ENCODE peak calls at places on chromosomes 1 and 21, in seven cellular contexts. P is ascending aorta, R is H1, V is adrenal gland, M is IMR-90, L is PC-3, T is pancreas. K is an unnamed sample. For H3K4me1, the result is how much of the 10 kb centered on the place peaks cover.

GRCh38 chr1:236168716-236169429 is 26.5 kb downstream of the GPR137B start:
- DNase-seq in P (no peak), R (peak), V (peak), M (peak), L (no peak), T (no peak), K (no peak)

GRCh38 chr1:29354511-29355098 is 118.3 kb downstream of the PTPRU start:
- DNase-seq in P (no peak), R (no peak), V (no peak), M (no peak), L (no peak), T (no peak), K (no peak)

GRCh38 chr1:25522240-25522639 is 21.2 kb upstream of the LDLRAP1 start:
- DNase-seq in P (no peak), R (no peak), V (no peak), M (no peak), L (no peak), T (peak), K (no peak)

GRCh38 chr21:38323721-38324591 is 67.2 kb downstream of the KCNJ15 start:
- DNase-seq in P (no peak), R (no peak), V (no peak), M (peak), L (peak), T (no peak), K (no peak)

GRCh38 chr1:42847721-42848470 is 1.5 kb downstream of the ZNF691 start:
- DNase-seq in P (no peak), R (peak), V (no peak), M (no peak), L (no peak), T (no peak), K (no peak)

GRCh38 chr21:38266732-38267131 is 9.9 kb downstream of the KCNJ15 start:
- DNase-seq in P (no peak), R (no peak), V (no peak), M (peak), L (peak), T (no peak), K (no peak)

GRCh38 chr1:37267111-37267835 is 207.1 kb upstream of the ZC3H12A start:
- DNase-seq in P (no peak), R (no peak), V (no peak), M (no peak), L (no peak), T (no peak), K (peak)

GRCh38 chr1:153190373-153190772 is 12.9 kb upstream of the LELP1 start:
- DNase-seq in P (no peak), R (no peak), V (no peak), M (no peak), L (peak), T (no peak), K (no peak)

GRCh38 chr1:24588573-24588972 is 32.7 kb downstream of the NCMAP start:
- DNase-seq in P (no peak), R (no peak), V (no peak), M (no peak), L (no peak), T (no peak), K (no peak)

GRCh38 chr1:87370519-87370918 is 41.8 kb downstream of the LMO4 start:
- DNase-seq in P (no peak), R (no peak), V (no peak), M (no peak), L (no peak), T (no peak), K (peak)

GRCh38 chr1:17765444-17766411 is 10.6 kb downstream of the ACTL8 start:
- DNase-seq in P (no peak), R (no peak), V (no peak), M (peak), L (peak), T (peak), K (no peak)

GRCh38 chr1:212782422-212783154 is 9.0 kb downstream of the NSL1 start:
- DNase-seq in P (no peak), R (no peak), V (no peak), M (peak), L (peak), T (no peak), K (peak)

GRCh38 chr1:181251001-181251712 is 162.7 kb downstream of the IER5 start:
- DNase-seq in P (no peak), R (no peak), V (peak), M (peak), L (peak), T (peak), K (no peak)

GRCh38 chr1:53093778-53094532 is 31.9 kb downstream of the PODN start:
- DNase-seq in P (no peak), R (no peak), V (no peak), M (no peak), L (no peak), T (no peak), K (no peak)

GRCh38 chr1:32939655-32940371 is 24.8 kb downstream of the RNF19B start:
- DNase-seq in P (no peak), R (no peak), V (no peak), M (peak), L (peak), T (no peak), K (no peak)

GRCh38 chr1:205512059-205513045 is 7.9 kb downstream of the CDK18 start:
- DNase-seq in P (peak), R (no peak), V (no peak), M (peak), L (peak), T (peak), K (no peak)

GRCh38 chr21:35840949-35841348 is 219.4 kb downstream of the SETD4 start:
- DNase-seq in P (no peak), R (no peak), V (no peak), M (no peak), L (no peak), T (no peak), K (no peak)

GRCh38 chr21:33608559-33608958 is 20.1 kb upstream of the DONSON start:
- DNase-seq in P (no peak), R (no peak), V (no peak), M (peak), L (no peak), T (no peak), K (no peak)

GRCh38 chr1:156401681-156402081 is 32.7 kb downstream of the RHBG start:
- DNase-seq in P (no peak), R (no peak), V (no peak), M (no peak), L (no peak), T (no peak), K (no peak)

GRCh38 chr1:20381045-20381641 is 90.5 kb downstream of the VWA5B1 start:
- DNase-seq in P (no peak), R (no peak), V (peak), M (no peak), L (no peak), T (no peak), K (no peak)

GRCh38 chr1:20342294-20343148 is 51.8 kb downstream of the VWA5B1 start:
- DNase-seq in P (no peak), R (no peak), V (no peak), M (no peak), L (no peak), T (no peak), K (no peak)

GRCh38 chr1:24770891-24771290 is 25.6 kb downstream of the CLIC4 start:
- DNase-seq in P (no peak), R (no peak), V (no peak), M (peak), L (no peak), T (no peak), K (no peak)

GRCh38 chr1:184296466-184297243 is 90.2 kb upstream of the C1orf21 start:
- DNase-seq in P (peak), R (no peak), V (peak), M (peak), L (no peak), T (peak), K (no peak)

GRCh38 chr1:35598895-35599294 is 25.8 kb downstream of the TFAP2E start:
- DNase-seq in P (no peak), R (no peak), V (no peak), M (no peak), L (no peak), T (no peak), K (no peak)

GRCh38 chr21:15894596-15894995 is 164.8 kb downstream of the USP25 start:
- DNase-seq in P (no peak), R (no peak), V (no peak), M (peak), L (peak), T (no peak), K (no peak)

GRCh38 chr1:160346953-160347352 is 3.8 kb downstream of the NCSTN start:
- DNase-seq in P (no peak), R (no peak), V (peak), M (no peak), L (no peak), T (no peak), K (no peak)

GRCh38 chr1:240136402-240136801 is 44.7 kb downstream of the FMN2 start:
- DNase-seq in P (no peak), R (no peak), V (no peak), M (peak), L (peak), T (no peak), K (no peak)

GRCh38 chr1:230337266-230337665 is 88.9 kb downstream of the PGBD5 start:
- DNase-seq in P (no peak), R (no peak), V (peak), M (no peak), L (no peak), T (no peak), K (no peak)

GRCh38 chr1:7609311-7609994 is 161.6 kb upstream of the VAMP3 start:
- DNase-seq in P (no peak), R (no peak), V (no peak), M (no peak), L (no peak), T (peak), K (no peak)

GRCh38 chr1:46725736-46726108 is 6.8 kb upstream of the EFCAB14 start:
- DNase-seq in P (no peak), R (no peak), V (no peak), M (peak), L (peak), T (no peak), K (no peak)

GRCh38 chr1:50976890-50977574 is 7.0 kb downstream of the CDKN2C start:
- DNase-seq in P (no peak), R (peak), V (peak), M (peak), L (peak), T (no peak), K (peak)

GRCh38 chr1:74620242-74620641 is 53.4 kb downstream of the ERICH3 start:
- DNase-seq in P (no peak), R (no peak), V (no peak), M (no peak), L (no peak), T (no peak), K (no peak)

GRCh38 chr1:115400891-115401290 is 62.8 kb upstream of the NGF start:
- DNase-seq in P (no peak), R (no peak), V (no peak), M (no peak), L (peak), T (no peak), K (no peak)

GRCh38 chr1:64246294-64246917 is 43.0 kb downstream of the UBE2U start:
- DNase-seq in P (no peak), R (no peak), V (no peak), M (peak), L (peak), T (no peak), K (peak)

GRCh38 chr1:82778612-82779011 is 977.9 kb downstream of the ADGRL2 start:
- DNase-seq in P (no peak), R (no peak), V (no peak), M (no peak), L (peak), T (no peak), K (no peak)

GRCh38 chr21:15654171-15654570 is 75.6 kb upstream of the USP25 start:
- DNase-seq in P (no peak), R (no peak), V (no peak), M (no peak), L (no peak), T (no peak), K (no peak)

GRCh38 chr21:42218836-42219605 is at the start of gene ABCG1:
- DNase-seq in P (peak), R (peak), V (peak), M (peak), L (peak), T (no peak), K (peak)

GRCh38 chr1:16145988-16146887 is 9.6 kb downstream of the EPHA2 start:
- DNase-seq in P (peak), R (peak), V (peak), M (peak), L (peak), T (peak), K (peak)

GRCh38 chr1:16146888-16147614 is 8.8 kb downstream of the EPHA2 start:
- DNase-seq in P (peak), R (no peak), V (peak), M (peak), L (peak), T (no peak), K (no peak)

GRCh38 chr1:16149146-16149545 is 6.7 kb downstream of the EPHA2 start:
- DNase-seq in P (no peak), R (no peak), V (no peak), M (no peak), L (no peak), T (no peak), K (no peak)

GRCh38 chr1:16148329-16149092 is 7.4 kb downstream of the EPHA2 start:
- DNase-seq in P (no peak), R (no peak), V (no peak), M (no peak), L (no peak), T (no peak), K (no peak)

GRCh38 chr1:16147615-16147926 is 8.3 kb downstream of the EPHA2 start:
- DNase-seq in P (no peak), R (no peak), V (no peak), M (no peak), L (no peak), T (no peak), K (no peak)
- H3K4me1 ChIP-seq in P (under half), R (under half), V (half or more), M (half or more), L (half or more), T (under half), K (under half)

GRCh38 chr1:201498621-201499020 is 8.3 kb downstream of the CSRP1 start:
- DNase-seq in P (no peak), R (no peak), V (no peak), M (no peak), L (no peak), T (no peak), K (no peak)

GRCh38 chr1:201496296-201496690 is 10.6 kb downstream of the CSRP1 start:
- DNase-seq in P (no peak), R (no peak), V (no peak), M (no peak), L (no peak), T (no peak), K (no peak)

GRCh38 chr1:201497935-201498509 is 8.9 kb downstream of the CSRP1 start:
- DNase-seq in P (no peak), R (no peak), V (no peak), M (no peak), L (no peak), T (no peak), K (no peak)

GRCh38 chr1:201493757-201494617 is 12.9 kb downstream of the CSRP1 start:
- DNase-seq in P (no peak), R (no peak), V (peak), M (peak), L (no peak), T (no peak), K (no peak)

GRCh38 chr1:201495447-201496295 is 11.3 kb downstream of the CSRP1 start:
- DNase-seq in P (peak), R (no peak), V (peak), M (peak), L (no peak), T (peak), K (no peak)
- H3K4me1 ChIP-seq in P (half or more), R (under half), V (under half), M (half or more), L (under half), T (under half), K (under half)

GRCh38 chr1:145826030-145826429 is 2.0 kb downstream of the POLR3C start:
- DNase-seq in P (no peak), R (no peak), V (no peak), M (no peak), L (peak), T (no peak), K (no peak)
- H3K4me1 ChIP-seq in P (under half), R (under half), V (under half), M (under half), L (under half), T (under half), K (under half)

DNA sequence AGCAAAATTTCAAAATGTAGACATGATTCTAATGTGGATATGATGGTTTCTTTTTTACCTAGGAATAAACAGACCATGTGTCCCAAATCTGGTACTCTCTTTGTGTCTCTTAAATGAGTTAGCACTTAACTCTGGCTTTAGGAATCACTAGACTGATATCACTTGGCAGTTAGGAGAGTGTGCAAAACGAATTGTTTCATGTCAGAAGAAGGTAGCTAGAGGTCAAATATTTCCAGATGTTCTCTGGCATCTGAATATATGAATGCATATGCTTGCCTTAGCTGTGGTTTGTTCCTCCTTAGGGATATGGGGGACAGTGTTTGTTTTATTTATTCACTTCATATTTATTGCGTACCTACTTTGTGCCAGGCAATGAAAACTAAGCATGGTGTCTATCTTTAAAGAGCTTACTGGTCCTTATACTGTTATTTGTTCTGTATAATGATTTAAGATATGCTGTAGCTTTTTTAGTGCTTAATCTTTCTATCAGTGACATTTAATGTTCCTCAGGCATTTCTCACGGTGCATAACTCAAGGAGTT is 65.2 kb downstream of the LRRC8C start:
- DNase-seq in P (no peak), R (no peak), V (no peak), M (no peak), L (no peak), T (no peak), K (no peak)
- H3K4me1 ChIP-seq in P (under half), R (under half), V (under half), M (under half), L (under half), T (under half), K (under half)

GRCh38 chr1:2455757-2456156 is 20.3 kb upstream of the PLCH2 start:
- DNase-seq in P (no peak), R (no peak), V (no peak), M (peak), L (peak), T (no peak), K (no peak)

GRCh38 chr1:2452583-2453315 is 23.3 kb upstream of the PLCH2 start:
- DNase-seq in P (no peak), R (no peak), V (no peak), M (peak), L (peak), T (no peak), K (no peak)

GRCh38 chr1:2449636-2450454 is 26.2 kb upstream of the PLCH2 start:
- DNase-seq in P (no peak), R (no peak), V (peak), M (no peak), L (peak), T (no peak), K (no peak)

GRCh38 chr1:2454227-2454626 is 21.9 kb upstream of the PLCH2 start:
- DNase-seq in P (no peak), R (no peak), V (no peak), M (no peak), L (no peak), T (no peak), K (no peak)

DNA sequence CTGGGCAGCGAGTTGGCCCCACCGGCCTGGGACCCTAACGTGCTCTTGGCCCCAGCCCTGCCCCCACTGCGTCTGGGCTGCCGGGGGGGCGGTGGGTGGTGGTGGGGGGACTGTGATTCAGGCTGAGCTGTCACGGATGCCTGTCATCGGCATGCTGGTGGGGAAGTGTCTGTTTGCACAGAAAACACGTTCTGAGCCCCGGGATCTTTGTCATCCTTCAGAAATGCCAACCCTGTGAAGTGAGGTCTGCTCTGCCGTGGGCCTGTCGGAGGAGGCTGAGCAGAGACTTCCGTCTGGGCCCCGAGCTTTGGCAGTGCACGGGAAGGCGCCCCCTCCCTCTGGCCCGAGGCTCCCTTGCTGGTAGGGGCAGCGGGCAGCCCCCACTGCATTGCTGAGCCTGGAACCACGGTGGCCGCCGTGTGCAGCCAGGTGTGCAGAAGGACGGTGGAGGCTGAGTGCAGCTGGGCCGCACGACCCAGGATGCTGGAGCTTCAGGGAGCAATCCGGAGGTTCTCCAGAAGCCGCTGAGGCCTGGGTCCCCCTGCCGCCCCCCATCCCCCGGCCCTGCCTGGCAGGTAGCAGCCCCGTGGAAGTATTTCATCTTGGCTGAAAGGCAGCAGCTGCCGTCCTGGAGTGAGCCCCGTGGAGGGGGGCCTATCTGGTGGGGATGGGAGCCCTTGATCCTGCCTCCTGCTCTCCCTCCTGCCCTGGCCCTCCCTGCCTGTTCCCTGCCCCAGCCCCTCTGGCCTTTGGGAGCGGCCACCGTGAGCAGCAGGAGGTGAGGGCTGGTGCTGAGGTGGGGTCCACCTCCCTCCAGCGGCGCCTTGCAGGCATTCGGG is 24.1 kb upstream of the PLCH2 start:
- DNase-seq in P (no peak), R (no peak), V (no peak), M (peak), L (peak), T (no peak), K (no peak)
- H3K4me1 ChIP-seq in P (under half), R (under half), V (under half), M (under half), L (half or more), T (under half), K (under half)

GRCh38 chr1:234977891-234978396 is 150.7 kb downstream of the TOMM20 start:
- DNase-seq in P (no peak), R (no peak), V (no peak), M (no peak), L (no peak), T (no peak), K (no peak)
- H3K4me1 ChIP-seq in P (under half), R (under half), V (half or more), M (half or more), L (half or more), T (under half), K (under half)

GRCh38 chr1:2277741-2278488 is 49.8 kb downstream of the SKI start:
- DNase-seq in P (no peak), R (no peak), V (no peak), M (no peak), L (no peak), T (no peak), K (no peak)
- H3K4me1 ChIP-seq in P (under half), R (under half), V (under half), M (half or more), L (under half), T (under half), K (under half)

GRCh38 chr1:31196685-31197084 is 43.0 kb downstream of the NKAIN1 start:
- DNase-seq in P (no peak), R (no peak), V (peak), M (peak), L (peak), T (no peak), K (no peak)
- H3K4me1 ChIP-seq in P (under half), R (under half), V (under half), M (under half), L (under half), T (under half), K (under half)

DNA sequence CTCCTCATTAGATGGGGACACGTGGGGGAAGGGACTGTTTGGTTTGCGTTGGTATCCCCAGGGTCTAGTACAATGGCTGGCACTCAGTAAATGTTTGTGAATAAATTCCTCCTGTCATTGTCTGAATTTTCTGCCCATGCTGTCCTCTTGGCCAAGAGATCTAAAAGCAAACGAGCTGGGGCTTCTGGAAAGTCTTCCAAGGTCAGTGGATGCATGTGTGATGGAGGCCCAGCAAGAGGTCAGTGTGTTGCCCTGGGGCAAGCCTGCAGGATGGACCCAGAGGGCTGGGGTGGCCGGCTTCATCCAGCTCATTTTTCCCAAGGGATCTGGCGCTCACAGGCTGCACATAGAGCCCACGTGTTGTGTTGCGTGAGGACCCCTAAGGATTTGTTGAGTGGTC is 30.0 kb upstream of the JUN start:
- DNase-seq in P (no peak), R (no peak), V (no peak), M (no peak), L (no peak), T (no peak), K (no peak)
- H3K4me1 ChIP-seq in P (under half), R (under half), V (under half), M (under half), L (half or more), T (under half), K (under half)